ENCODE peak calls at places on chromosomes 3 and 15, in eight cellular contexts. One of them, this sample, is unnamed.

GRCh38 chr3:172201136-172201989 is 162.0 kb downstream of the FNDC3B start:
- DNase-seq in activated CD4-positive, alpha-beta T cell treated with anti-CD3 and anti-CD28 coated beads, Interleukin-2, amount 50 U/mL, for 1 hour: no peak
- DNase-seq in M059J: peak; percentile 99
- DNase-seq in HFFc6: peak; percentile 46
- DNase-seq in T-cell: no peak
- DNase-seq in GM12864: no peak
- DNase-seq in HEK293T: no peak
- DNase-seq in Karpas-422: no peak
- DNase-seq in this sample: peak; percentile 37

GRCh38 chr3:14518432-14518802 is 21.7 kb downstream of the GRIP2 start:
- DNase-seq in HFFc6: no peak
- DNase-seq in HEK293T: no peak
- DNase-seq in M059J: no peak
- DNase-seq in T-cell: no peak
- DNase-seq in GM12864: no peak
- DNase-seq in activated CD4-positive, alpha-beta T cell treated with anti-CD3 and anti-CD28 coated beads, Interleukin-2, amount 50 U/mL, for 1 hour: no peak
- DNase-seq in Karpas-422: no peak
- DNase-seq in this sample: no peak

GRCh38 chr15:69755571-69756310 is 303.1 kb downstream of the RPLP1 start:
- DNase-seq in HFFc6: no peak
- DNase-seq in M059J: peak; percentile 80
- DNase-seq in HEK293T: no peak
- DNase-seq in GM12864: peak; percentile 87
- DNase-seq in Karpas-422: peak; percentile 60
- DNase-seq in T-cell: peak; percentile 54
- DNase-seq in activated CD4-positive, alpha-beta T cell treated with anti-CD3 and anti-CD28 coated beads, Interleukin-2, amount 50 U/mL, for 1 hour: peak; percentile 65
- DNase-seq in this sample: peak; percentile 91

GRCh38 chr15:71678191-71678590 is 132.2 kb upstream of the NR2E3 start:
- DNase-seq in HFFc6: no peak
- DNase-seq in T-cell: no peak
- DNase-seq in activated CD4-positive, alpha-beta T cell treated with anti-CD3 and anti-CD28 coated beads, Interleukin-2, amount 50 U/mL, for 1 hour: no peak
- DNase-seq in HEK293T: no peak
- DNase-seq in GM12864: no peak
- DNase-seq in M059J: no peak
- DNase-seq in Karpas-422: no peak
- DNase-seq in this sample: no peak

GRCh38 chr3:152910211-152910610 is 75.3 kb downstream of the P2RY1 start:
- DNase-seq in GM12864: no peak
- DNase-seq in Karpas-422: no peak
- DNase-seq in HFFc6: no peak
- DNase-seq in T-cell: no peak
- DNase-seq in M059J: peak; percentile 25
- DNase-seq in HEK293T: no peak
- DNase-seq in activated CD4-positive, alpha-beta T cell treated with anti-CD3 and anti-CD28 coated beads, Interleukin-2, amount 50 U/mL, for 1 hour: no peak
- DNase-seq in this sample: no peak

GRCh38 chr15:70528270-70528706 is 235.1 kb downstream of the UACA start:
- DNase-seq in GM12864: peak; percentile 64
- DNase-seq in Karpas-422: peak; percentile 62
- DNase-seq in M059J: peak; percentile 77
- DNase-seq in T-cell: peak; percentile 52
- DNase-seq in HEK293T: no peak
- DNase-seq in HFFc6: no peak
- DNase-seq in activated CD4-positive, alpha-beta T cell treated with anti-CD3 and anti-CD28 coated beads, Interleukin-2, amount 50 U/mL, for 1 hour: peak; percentile 32
- DNase-seq in this sample: peak; percentile 8

GRCh38 chr3:71117572-71118247 is 465.8 kb downstream of the FOXP1 start:
- DNase-seq in HEK293T: no peak
- DNase-seq in M059J: peak; percentile 49
- DNase-seq in activated CD4-positive, alpha-beta T cell treated with anti-CD3 and anti-CD28 coated beads, Interleukin-2, amount 50 U/mL, for 1 hour: no peak
- DNase-seq in HFFc6: no peak
- DNase-seq in GM12864: no peak
- DNase-seq in T-cell: no peak
- DNase-seq in Karpas-422: no peak
- DNase-seq in this sample: peak; percentile 46

GRCh38 chr3:99159220-99159762 is 257.8 kb upstream of the DCBLD2 start:
- DNase-seq in Karpas-422: no peak
- DNase-seq in HEK293T: no peak
- DNase-seq in GM12864: no peak
- DNase-seq in T-cell: no peak
- DNase-seq in HFFc6: no peak
- DNase-seq in M059J: no peak
- DNase-seq in activated CD4-positive, alpha-beta T cell treated with anti-CD3 and anti-CD28 coated beads, Interleukin-2, amount 50 U/mL, for 1 hour: no peak
- DNase-seq in this sample: no peak

GRCh38 chr15:61994216-61994615 is 66.0 kb downstream of the VPS13C start:
- DNase-seq in GM12864: no peak
- DNase-seq in M059J: peak; percentile 31
- DNase-seq in HEK293T: no peak
- DNase-seq in T-cell: no peak
- DNase-seq in Karpas-422: no peak
- DNase-seq in HFFc6: peak; percentile 56
- DNase-seq in activated CD4-positive, alpha-beta T cell treated with anti-CD3 and anti-CD28 coated beads, Interleukin-2, amount 50 U/mL, for 1 hour: no peak
- DNase-seq in this sample: peak; percentile 27

GRCh38 chr3:8757551-8758518 is 11.6 kb downstream of the OXTR start:
- DNase-seq in Karpas-422: no peak
- DNase-seq in M059J: peak; percentile 89
- DNase-seq in activated CD4-positive, alpha-beta T cell treated with anti-CD3 and anti-CD28 coated beads, Interleukin-2, amount 50 U/mL, for 1 hour: no peak
- DNase-seq in HEK293T: no peak
- DNase-seq in HFFc6: peak; percentile 90
- DNase-seq in T-cell: no peak
- DNase-seq in GM12864: no peak
- DNase-seq in this sample: no peak

GRCh38 chr3:65004795-65005295 is 317.0 kb upstream of the ADAMTS9 start:
- DNase-seq in HEK293T: no peak
- DNase-seq in T-cell: no peak
- DNase-seq in HFFc6: no peak
- DNase-seq in GM12864: no peak
- DNase-seq in Karpas-422: no peak
- DNase-seq in M059J: no peak
- DNase-seq in activated CD4-positive, alpha-beta T cell treated with anti-CD3 and anti-CD28 coated beads, Interleukin-2, amount 50 U/mL, for 1 hour: no peak
- DNase-seq in this sample: no peak

GRCh38 chr3:38834110-38834509 is 18.1 kb upstream of the SCN10A start:
- DNase-seq in HFFc6: peak; percentile 59
- DNase-seq in M059J: peak; percentile 84
- DNase-seq in T-cell: no peak
- DNase-seq in GM12864: no peak
- DNase-seq in Karpas-422: peak; percentile 6
- DNase-seq in HEK293T: peak; percentile 33
- DNase-seq in activated CD4-positive, alpha-beta T cell treated with anti-CD3 and anti-CD28 coated beads, Interleukin-2, amount 50 U/mL, for 1 hour: no peak
- DNase-seq in this sample: peak; percentile 52

GRCh38 chr3:127902486-127902885 is 12.5 kb upstream of the KBTBD12 start:
- DNase-seq in activated CD4-positive, alpha-beta T cell treated with anti-CD3 and anti-CD28 coated beads, Interleukin-2, amount 50 U/mL, for 1 hour: no peak
- DNase-seq in HFFc6: no peak
- DNase-seq in HEK293T: no peak
- DNase-seq in Karpas-422: no peak
- DNase-seq in M059J: no peak
- DNase-seq in T-cell: no peak
- DNase-seq in GM12864: no peak
- DNase-seq in this sample: no peak

GRCh38 chr3:194178693-194179092 is 42.7 kb downstream of the HES1 start:
- DNase-seq in GM12864: no peak
- DNase-seq in HFFc6: no peak
- DNase-seq in T-cell: no peak
- DNase-seq in HEK293T: no peak
- DNase-seq in Karpas-422: no peak
- DNase-seq in M059J: peak; percentile 25
- DNase-seq in activated CD4-positive, alpha-beta T cell treated with anti-CD3 and anti-CD28 coated beads, Interleukin-2, amount 50 U/mL, for 1 hour: no peak
- DNase-seq in this sample: no peak

GRCh38 chr15:101432982-101433381 is 56.5 kb downstream of the PCSK6 start:
- DNase-seq in M059J: no peak
- DNase-seq in T-cell: no peak
- DNase-seq in GM12864: no peak
- DNase-seq in Karpas-422: no peak
- DNase-seq in activated CD4-positive, alpha-beta T cell treated with anti-CD3 and anti-CD28 coated beads, Interleukin-2, amount 50 U/mL, for 1 hour: no peak
- DNase-seq in HFFc6: no peak
- DNase-seq in HEK293T: no peak
- DNase-seq in this sample: no peak

GRCh38 chr3:169836942-169837275 is 24.2 kb upstream of the LRRC34 start:
- DNase-seq in M059J: no peak
- DNase-seq in HFFc6: peak; percentile 6
- DNase-seq in HEK293T: no peak
- DNase-seq in activated CD4-positive, alpha-beta T cell treated with anti-CD3 and anti-CD28 coated beads, Interleukin-2, amount 50 U/mL, for 1 hour: no peak
- DNase-seq in Karpas-422: no peak
- DNase-seq in GM12864: no peak
- DNase-seq in T-cell: no peak
- DNase-seq in this sample: no peak

GRCh38 chr3:139318826-139319225 is 25.0 kb upstream of the MRPS22 start:
- DNase-seq in HEK293T: no peak
- DNase-seq in activated CD4-positive, alpha-beta T cell treated with anti-CD3 and anti-CD28 coated beads, Interleukin-2, amount 50 U/mL, for 1 hour: no peak
- DNase-seq in T-cell: no peak
- DNase-seq in M059J: no peak
- DNase-seq in HFFc6: no peak
- DNase-seq in GM12864: no peak
- DNase-seq in Karpas-422: no peak
- DNase-seq in this sample: no peak

GRCh38 chr15:69484837-69485236 is 32.2 kb downstream of the RPLP1 start:
- DNase-seq in M059J: peak; percentile 48
- DNase-seq in GM12864: no peak
- DNase-seq in HFFc6: no peak
- DNase-seq in activated CD4-positive, alpha-beta T cell treated with anti-CD3 and anti-CD28 coated beads, Interleukin-2, amount 50 U/mL, for 1 hour: no peak
- DNase-seq in T-cell: no peak
- DNase-seq in Karpas-422: no peak
- DNase-seq in HEK293T: no peak
- DNase-seq in this sample: no peak

GRCh38 chr3:184040010-184040409 is 8.5 kb downstream of the HTR3D start:
- DNase-seq in Karpas-422: peak; percentile 61
- DNase-seq in M059J: peak; percentile 75
- DNase-seq in T-cell: no peak
- DNase-seq in GM12864: no peak
- DNase-seq in HEK293T: peak; percentile 31
- DNase-seq in activated CD4-positive, alpha-beta T cell treated with anti-CD3 and anti-CD28 coated beads, Interleukin-2, amount 50 U/mL, for 1 hour: no peak
- DNase-seq in HFFc6: peak; percentile 72
- DNase-seq in this sample: no peak

GRCh38 chr15:68447209-68447608 is 15.2 kb upstream of the ITGA11 start:
- DNase-seq in GM12864: no peak
- DNase-seq in T-cell: no peak
- DNase-seq in M059J: peak; percentile 57
- DNase-seq in HEK293T: no peak
- DNase-seq in HFFc6: no peak
- DNase-seq in Karpas-422: no peak
- DNase-seq in activated CD4-positive, alpha-beta T cell treated with anti-CD3 and anti-CD28 coated beads, Interleukin-2, amount 50 U/mL, for 1 hour: no peak
- DNase-seq in this sample: no peak

GRCh38 chr15:77221708-77222107 is 150.8 kb upstream of the TSPAN3 start:
- DNase-seq in activated CD4-positive, alpha-beta T cell treated with anti-CD3 and anti-CD28 coated beads, Interleukin-2, amount 50 U/mL, for 1 hour: no peak
- DNase-seq in Karpas-422: no peak
- DNase-seq in M059J: no peak
- DNase-seq in GM12864: no peak
- DNase-seq in HFFc6: no peak
- DNase-seq in HEK293T: no peak
- DNase-seq in T-cell: no peak
- DNase-seq in this sample: no peak

GRCh38 chr3:161333696-161334095 is 37.6 kb downstream of the SPTSSB start:
- DNase-seq in HEK293T: no peak
- DNase-seq in activated CD4-positive, alpha-beta T cell treated with anti-CD3 and anti-CD28 coated beads, Interleukin-2, amount 50 U/mL, for 1 hour: no peak
- DNase-seq in GM12864: no peak
- DNase-seq in HFFc6: no peak
- DNase-seq in T-cell: no peak
- DNase-seq in Karpas-422: no peak
- DNase-seq in M059J: no peak
- DNase-seq in this sample: no peak

GRCh38 chr3:46574881-46575576 is 8.9 kb upstream of the LRRC2 start:
- DNase-seq in HFFc6: no peak
- DNase-seq in activated CD4-positive, alpha-beta T cell treated with anti-CD3 and anti-CD28 coated beads, Interleukin-2, amount 50 U/mL, for 1 hour: no peak
- DNase-seq in M059J: no peak
- DNase-seq in GM12864: no peak
- DNase-seq in T-cell: no peak
- DNase-seq in Karpas-422: no peak
- DNase-seq in HEK293T: no peak
- DNase-seq in this sample: no peak

GRCh38 chr15:70197945-70198361 is 100.2 kb upstream of the TLE3 start:
- DNase-seq in GM12864: no peak
- DNase-seq in Karpas-422: peak; percentile 86
- DNase-seq in HFFc6: no peak
- DNase-seq in activated CD4-positive, alpha-beta T cell treated with anti-CD3 and anti-CD28 coated beads, Interleukin-2, amount 50 U/mL, for 1 hour: no peak
- DNase-seq in T-cell: no peak
- DNase-seq in M059J: no peak
- DNase-seq in HEK293T: no peak
- DNase-seq in this sample: no peak

GRCh38 chr3:102354818-102355515 is 79.8 kb upstream of the ZPLD1 start:
- DNase-seq in T-cell: no peak
- DNase-seq in GM12864: no peak
- DNase-seq in M059J: peak; percentile 87
- DNase-seq in Karpas-422: no peak
- DNase-seq in activated CD4-positive, alpha-beta T cell treated with anti-CD3 and anti-CD28 coated beads, Interleukin-2, amount 50 U/mL, for 1 hour: no peak
- DNase-seq in HFFc6: no peak
- DNase-seq in HEK293T: no peak
- DNase-seq in this sample: peak; percentile 36

GRCh38 chr3:49132437-49133225 is at the start of gene LAMB2:
- DNase-seq in activated CD4-positive, alpha-beta T cell treated with anti-CD3 and anti-CD28 coated beads, Interleukin-2, amount 50 U/mL, for 1 hour: no peak
- DNase-seq in Karpas-422: no peak
- DNase-seq in HEK293T: peak; percentile 76
- DNase-seq in T-cell: no peak
- DNase-seq in GM12864: no peak
- DNase-seq in M059J: peak; percentile 91
- DNase-seq in HFFc6: peak; percentile 84
- DNase-seq in this sample: peak; percentile 58

GRCh38 chr3:161559177-161559998 is 62.8 kb downstream of the OTOL1 start:
- DNase-seq in activated CD4-positive, alpha-beta T cell treated with anti-CD3 and anti-CD28 coated beads, Interleukin-2, amount 50 U/mL, for 1 hour: no peak
- DNase-seq in T-cell: no peak
- DNase-seq in GM12864: no peak
- DNase-seq in HFFc6: peak; percentile 10
- DNase-seq in Karpas-422: peak; percentile 80
- DNase-seq in M059J: peak; percentile 52
- DNase-seq in HEK293T: peak; percentile 44
- DNase-seq in this sample: peak; percentile 71

GRCh38 chr3:40470706-40471105 is 6.2 kb upstream of the ZNF619 start:
- DNase-seq in HFFc6: no peak
- DNase-seq in GM12864: no peak
- DNase-seq in T-cell: no peak
- DNase-seq in activated CD4-positive, alpha-beta T cell treated with anti-CD3 and anti-CD28 coated beads, Interleukin-2, amount 50 U/mL, for 1 hour: no peak
- DNase-seq in HEK293T: no peak
- DNase-seq in M059J: no peak
- DNase-seq in Karpas-422: no peak
- DNase-seq in this sample: no peak

GRCh38 chr15:67863442-67863987 is 23.7 kb upstream of the RNU6-1 start:
- DNase-seq in HFFc6: peak; percentile 58
- DNase-seq in HEK293T: peak; percentile 91
- DNase-seq in GM12864: no peak
- DNase-seq in T-cell: peak; percentile 50
- DNase-seq in M059J: peak; percentile 63
- DNase-seq in activated CD4-positive, alpha-beta T cell treated with anti-CD3 and anti-CD28 coated beads, Interleukin-2, amount 50 U/mL, for 1 hour: peak; percentile 69
- DNase-seq in Karpas-422: peak; percentile 95
- DNase-seq in this sample: peak; percentile 52

GRCh38 chr3:195821403-195822130 is 9.8 kb upstream of the MUC4 start:
- DNase-seq in HEK293T: no peak
- DNase-seq in activated CD4-positive, alpha-beta T cell treated with anti-CD3 and anti-CD28 coated beads, Interleukin-2, amount 50 U/mL, for 1 hour: no peak
- DNase-seq in HFFc6: no peak
- DNase-seq in Karpas-422: no peak
- DNase-seq in T-cell: no peak
- DNase-seq in M059J: no peak
- DNase-seq in GM12864: no peak
- DNase-seq in this sample: no peak

GRCh38 chr3:171225698-171226097 is 199.2 kb upstream of the SLC2A2 start:
- DNase-seq in Karpas-422: no peak
- DNase-seq in HFFc6: peak; percentile 36
- DNase-seq in HEK293T: no peak
- DNase-seq in T-cell: no peak
- DNase-seq in GM12864: no peak
- DNase-seq in M059J: peak; percentile 96
- DNase-seq in activated CD4-positive, alpha-beta T cell treated with anti-CD3 and anti-CD28 coated beads, Interleukin-2, amount 50 U/mL, for 1 hour: no peak
- DNase-seq in this sample: peak; percentile 36

This sample was measured in kidney glomerular epithelial cell.